ENCODE peak calls at places on chromosome 12, in five cellular contexts. O is transverse colon, F is left ventricle myocardium inferior, K is fibroblast of lung, E is esophagus muscularis mucosa. Q is an unnamed sample.

GRCh38 chr12:10319414-10319813 is 11.7 kb downstream of the KLRD1 start:
- DNase-seq in E (no peak), O (no peak), F (no peak), K (no peak), Q (no peak)

GRCh38 chr12:107761502-107761904 is 566 bp upstream of the PRDM4 start:
- DNase-seq in K (no peak), E (no peak), F (no peak), O (no peak), Q (no peak)

GRCh38 chr12:118357327-118358007 is 15.2 kb downstream of the TAOK3 start:
- DNase-seq in O (peak), F (no peak), E (no peak), K (peak), Q (peak)

GRCh38 chr12:26715232-26715631 is 117.8 kb downstream of the ITPR2 start:
- DNase-seq in O (no peak), F (no peak), K (no peak), E (no peak), Q (no peak)

GRCh38 chr12:21614510-21614909 is 9.9 kb upstream of the GYS2 start:
- DNase-seq in F (no peak), K (no peak), O (no peak), E (no peak), Q (no peak)

GRCh38 chr12:71661977-71662522 is 1.6 kb downstream of the ZFC3H1 start:
- DNase-seq in O (no peak), E (no peak), F (no peak), K (peak), Q (no peak)

GRCh38 chr12:84910549-84911241 is 1.9 kb downstream of the SLC6A15 start:
- DNase-seq in O (no peak), F (no peak), K (peak), E (no peak), Q (no peak)

GRCh38 chr12:109875572-109876131 is 4.7 kb downstream of the GLTP start:
- DNase-seq in F (no peak), E (no peak), K (no peak), O (peak), Q (peak)

GRCh38 chr12:11500222-11500860 is 105.0 kb upstream of the PRB2 start:
- DNase-seq in O (peak), K (peak), E (no peak), F (peak), Q (peak)

GRCh38 chr12:5945071-5946008 is at the start of gene ANO2:
- DNase-seq in K (no peak), E (peak), O (no peak), F (no peak), Q (peak)

GRCh38 chr12:65881965-65882413 is 57.7 kb downstream of the HMGA2 start:
- DNase-seq in F (peak), K (peak), E (peak), O (peak), Q (no peak)

GRCh38 chr12:114687802-114688201 is 3.8 kb upstream of the TBX3 start:
- DNase-seq in O (no peak), K (peak), F (no peak), E (no peak), Q (no peak)

GRCh38 chr12:113200016-113200797 is 14.7 kb downstream of the RITA1 start:
- DNase-seq in E (no peak), O (no peak), F (no peak), K (no peak), Q (no peak)

GRCh38 chr12:56385873-56386272 is 23.2 kb upstream of the APOF start:
- DNase-seq in F (no peak), K (no peak), E (no peak), O (no peak), Q (peak)

GRCh38 chr12:32893008-32893407 is 3.6 kb downstream of the PKP2 start:
- DNase-seq in O (no peak), K (no peak), F (no peak), E (no peak), Q (no peak)
- TF ChIP-seq CTCF in O (no peak), K (no peak), F (no peak), E (no peak), Q (no peak)

GRCh38 chr12:94725375-94726168 is 75.2 kb upstream of the TMCC3 start:
- DNase-seq in E (peak), O (peak), F (no peak), K (peak), Q (peak)
- TF ChIP-seq CTCF in E (no peak), O (peak), F (peak), K (peak), Q (no peak)

GRCh38 chr12:90854136-90854689 is 100.8 kb downstream of the CCER1 start:
- DNase-seq in E (no peak), O (no peak), F (no peak), K (peak), Q (peak)
- TF ChIP-seq CTCF in E (peak), O (peak), F (peak), K (peak), Q (peak)

DNA sequence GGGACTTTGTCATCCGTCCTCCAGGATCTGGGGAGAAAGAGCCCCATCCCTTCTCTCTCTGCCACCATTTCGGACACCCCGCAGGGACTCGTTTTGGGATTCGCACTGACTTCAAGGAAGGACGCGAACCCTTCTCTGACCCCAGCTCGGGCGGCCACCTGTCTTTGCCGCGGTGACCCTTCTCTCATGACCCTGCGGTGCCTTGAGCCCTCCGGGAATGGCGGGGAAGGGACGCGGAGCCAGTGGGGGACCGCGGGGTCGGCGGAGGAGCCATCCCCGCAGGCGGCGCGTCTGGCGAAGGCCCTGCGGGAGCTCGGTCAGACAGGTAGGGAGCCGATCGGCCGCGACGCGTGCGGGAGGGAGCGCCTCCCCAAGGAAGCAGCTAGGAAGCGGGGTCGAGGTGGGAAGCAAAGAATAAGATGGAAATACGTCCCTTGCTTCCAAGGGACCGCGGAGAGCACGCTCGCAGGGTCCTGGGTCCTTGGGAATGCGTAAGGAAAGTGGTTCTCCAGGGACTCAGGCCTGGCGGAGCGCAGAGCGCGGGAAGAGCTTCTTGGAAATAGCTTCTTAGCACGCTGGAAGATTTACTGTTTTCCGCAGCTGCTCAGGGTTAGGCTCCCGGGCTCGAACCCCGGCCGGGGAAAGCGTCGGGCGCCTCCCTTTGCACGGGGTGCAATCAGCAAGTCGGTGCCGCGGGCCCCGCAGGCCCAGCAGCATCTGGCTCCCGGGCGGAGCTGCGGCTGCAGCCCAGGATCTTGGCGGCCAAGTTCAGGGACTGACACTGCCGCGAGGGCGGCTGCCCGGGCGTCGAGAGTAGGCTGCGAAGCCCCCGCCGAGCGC is 457 bp downstream of the SOCS2 start:
- DNase-seq in E (no peak), O (peak), K (no peak), F (peak), Q (no peak)
- TF ChIP-seq CTCF in E (no peak), O (no peak), K (no peak), F (no peak), Q (no peak)

Q was measured in Calu3.